ENCODE peak calls at places on chromosome 1, in five cellular contexts. One of them, this sample, is unnamed.

GRCh38 chr1:14255711-14256110 is 342.8 kb upstream of the KAZN start:
- DNase-seq in H9: no peak
- DNase-seq in M059J: peak; percentile 63
- DNase-seq in activated T-cell treated with anti-CD3 and anti-CD28 coated beads for 1 hour: no peak
- DNase-seq in CD8-positive, alpha-beta memory T cell: no peak
- DNase-seq in this sample: no peak

GRCh38 chr1:89989791-89990190 is 5.1 kb upstream of the ZNF326 start:
- DNase-seq in M059J: no peak
- DNase-seq in CD8-positive, alpha-beta memory T cell: no peak
- DNase-seq in H9: no peak
- DNase-seq in activated T-cell treated with anti-CD3 and anti-CD28 coated beads for 1 hour: no peak
- DNase-seq in this sample: no peak

GRCh38 chr1:84174051-84174556 is 30.0 kb downstream of the PRKACB start:
- DNase-seq in M059J: peak; percentile 88
- DNase-seq in activated T-cell treated with anti-CD3 and anti-CD28 coated beads for 1 hour: no peak
- DNase-seq in H9: no peak
- DNase-seq in CD8-positive, alpha-beta memory T cell: no peak
- DNase-seq in this sample: no peak

GRCh38 chr1:98761238-98761637 is 99.7 kb downstream of the SNX7 start:
- DNase-seq in H9: peak; percentile 40
- DNase-seq in M059J: peak; percentile 3
- DNase-seq in activated T-cell treated with anti-CD3 and anti-CD28 coated beads for 1 hour: no peak
- DNase-seq in CD8-positive, alpha-beta memory T cell: no peak
- DNase-seq in this sample: no peak

GRCh38 chr1:99170516-99170915 is 93.8 kb upstream of the PLPPR4 start:
- DNase-seq in H9: no peak
- DNase-seq in M059J: peak; percentile 70
- DNase-seq in CD8-positive, alpha-beta memory T cell: no peak
- DNase-seq in activated T-cell treated with anti-CD3 and anti-CD28 coated beads for 1 hour: no peak
- DNase-seq in this sample: no peak

GRCh38 chr1:29805896-29806160 is 569.5 kb downstream of the PTPRU start:
- DNase-seq in M059J: no peak
- DNase-seq in CD8-positive, alpha-beta memory T cell: no peak
- DNase-seq in H9: no peak
- DNase-seq in activated T-cell treated with anti-CD3 and anti-CD28 coated beads for 1 hour: no peak
- DNase-seq in this sample: no peak

GRCh38 chr1:962381-963350 is 2.3 kb downstream of the KLHL17 start:
- DNase-seq in CD8-positive, alpha-beta memory T cell: no peak
- DNase-seq in H9: no peak
- DNase-seq in activated T-cell treated with anti-CD3 and anti-CD28 coated beads for 1 hour: no peak
- DNase-seq in M059J: no peak
- DNase-seq in this sample: no peak

GRCh38 chr1:167625040-167625823 is 4.8 kb upstream of the RCSD1 start:
- DNase-seq in CD8-positive, alpha-beta memory T cell: no peak
- DNase-seq in H9: no peak
- DNase-seq in activated T-cell treated with anti-CD3 and anti-CD28 coated beads for 1 hour: no peak
- DNase-seq in M059J: no peak
- DNase-seq in this sample: peak; percentile 11

GRCh38 chr1:204249736-204250427 is 36.1 kb upstream of the GOLT1A start:
- DNase-seq in activated T-cell treated with anti-CD3 and anti-CD28 coated beads for 1 hour: no peak
- DNase-seq in CD8-positive, alpha-beta memory T cell: no peak
- DNase-seq in M059J: no peak
- DNase-seq in H9: no peak
- DNase-seq in this sample: no peak